ENCODE peak calls at places on chromosomes 12 and 14, in eight cellular contexts. One of them, this sample, is unnamed.

GRCh38 chr12:123896786-123897185 is 75.8 kb downstream of the CCDC92 start:
- ATAC-seq in psoas muscle: no peak
- ATAC-seq in activated CD8-positive, alpha-beta T cell treated with anti-CD3 and anti-CD28 coated beads for 36 hours: no peak
- ATAC-seq in activated naive CD8-positive, alpha-beta T cell treated with anti-CD3 and anti-CD28 coated beads, Interleukin-2, amount 50 U/mL, for 24 hours: no peak
- ATAC-seq in aorta: no peak
- ATAC-seq in naive thymus-derived CD4-positive, alpha-beta T cell: no peak
- ATAC-seq in activated T-cell treated with anti-CD3 and anti-CD28 coated beads, Interleukin-2, amount 50 U/mL, for 4 hours: no peak
- ATAC-seq in heart right ventricle: no peak
- ATAC-seq in this sample: no peak

GRCh38 chr12:93449277-93449676 is 7.5 kb upstream of the UBE2N start:
- ATAC-seq in psoas muscle: no peak
- ATAC-seq in activated CD8-positive, alpha-beta T cell treated with anti-CD3 and anti-CD28 coated beads for 36 hours: peak
- ATAC-seq in activated naive CD8-positive, alpha-beta T cell treated with anti-CD3 and anti-CD28 coated beads, Interleukin-2, amount 50 U/mL, for 24 hours: peak
- ATAC-seq in aorta: no peak
- ATAC-seq in naive thymus-derived CD4-positive, alpha-beta T cell: no peak
- ATAC-seq in activated T-cell treated with anti-CD3 and anti-CD28 coated beads, Interleukin-2, amount 50 U/mL, for 4 hours: no peak
- ATAC-seq in heart right ventricle: no peak
- ATAC-seq in this sample: no peak

GRCh38 chr12:28248555-28249127 is 58.4 kb downstream of the CCDC91 start:
- ATAC-seq in psoas muscle: no peak
- ATAC-seq in activated CD8-positive, alpha-beta T cell treated with anti-CD3 and anti-CD28 coated beads for 36 hours: no peak
- ATAC-seq in activated naive CD8-positive, alpha-beta T cell treated with anti-CD3 and anti-CD28 coated beads, Interleukin-2, amount 50 U/mL, for 24 hours: no peak
- ATAC-seq in aorta: no peak
- ATAC-seq in naive thymus-derived CD4-positive, alpha-beta T cell: peak
- ATAC-seq in activated T-cell treated with anti-CD3 and anti-CD28 coated beads, Interleukin-2, amount 50 U/mL, for 4 hours: no peak
- ATAC-seq in heart right ventricle: no peak
- ATAC-seq in this sample: no peak

GRCh38 chr12:93447555-93448265 is 6.0 kb upstream of the UBE2N start:
- ATAC-seq in psoas muscle: no peak
- ATAC-seq in activated CD8-positive, alpha-beta T cell treated with anti-CD3 and anti-CD28 coated beads for 36 hours: peak
- ATAC-seq in activated naive CD8-positive, alpha-beta T cell treated with anti-CD3 and anti-CD28 coated beads, Interleukin-2, amount 50 U/mL, for 24 hours: no peak
- ATAC-seq in aorta: no peak
- ATAC-seq in naive thymus-derived CD4-positive, alpha-beta T cell: peak
- ATAC-seq in activated T-cell treated with anti-CD3 and anti-CD28 coated beads, Interleukin-2, amount 50 U/mL, for 4 hours: peak
- ATAC-seq in heart right ventricle: no peak
- ATAC-seq in this sample: no peak

GRCh38 chr12:120368789-120369475 is at the start of gene MSI1:
- ATAC-seq in psoas muscle: no peak
- ATAC-seq in activated CD8-positive, alpha-beta T cell treated with anti-CD3 and anti-CD28 coated beads for 36 hours: no peak
- ATAC-seq in activated naive CD8-positive, alpha-beta T cell treated with anti-CD3 and anti-CD28 coated beads, Interleukin-2, amount 50 U/mL, for 24 hours: no peak
- ATAC-seq in aorta: no peak
- ATAC-seq in naive thymus-derived CD4-positive, alpha-beta T cell: no peak
- ATAC-seq in activated T-cell treated with anti-CD3 and anti-CD28 coated beads, Interleukin-2, amount 50 U/mL, for 4 hours: peak
- ATAC-seq in heart right ventricle: no peak
- ATAC-seq in this sample: no peak

GRCh38 chr14:101185946-101186345 is 282.4 kb upstream of the RTL1 start:
- ATAC-seq in psoas muscle: no peak
- ATAC-seq in activated CD8-positive, alpha-beta T cell treated with anti-CD3 and anti-CD28 coated beads for 36 hours: no peak
- ATAC-seq in activated naive CD8-positive, alpha-beta T cell treated with anti-CD3 and anti-CD28 coated beads, Interleukin-2, amount 50 U/mL, for 24 hours: no peak
- ATAC-seq in aorta: no peak
- ATAC-seq in naive thymus-derived CD4-positive, alpha-beta T cell: no peak
- ATAC-seq in activated T-cell treated with anti-CD3 and anti-CD28 coated beads, Interleukin-2, amount 50 U/mL, for 4 hours: no peak
- ATAC-seq in heart right ventricle: no peak
- ATAC-seq in this sample: no peak

GRCh38 chr12:100077367-100077766 is 65.3 kb downstream of the BLTP3B start:
- ATAC-seq in psoas muscle: peak
- ATAC-seq in activated CD8-positive, alpha-beta T cell treated with anti-CD3 and anti-CD28 coated beads for 36 hours: no peak
- ATAC-seq in activated naive CD8-positive, alpha-beta T cell treated with anti-CD3 and anti-CD28 coated beads, Interleukin-2, amount 50 U/mL, for 24 hours: no peak
- ATAC-seq in aorta: no peak
- ATAC-seq in naive thymus-derived CD4-positive, alpha-beta T cell: no peak
- ATAC-seq in activated T-cell treated with anti-CD3 and anti-CD28 coated beads, Interleukin-2, amount 50 U/mL, for 4 hours: no peak
- ATAC-seq in heart right ventricle: no peak
- ATAC-seq in this sample: no peak

GRCh38 chr12:93459992-93460391 is 7.3 kb upstream of the MRPL42 start:
- ATAC-seq in psoas muscle: no peak
- ATAC-seq in activated CD8-positive, alpha-beta T cell treated with anti-CD3 and anti-CD28 coated beads for 36 hours: no peak
- ATAC-seq in activated naive CD8-positive, alpha-beta T cell treated with anti-CD3 and anti-CD28 coated beads, Interleukin-2, amount 50 U/mL, for 24 hours: no peak
- ATAC-seq in aorta: no peak
- ATAC-seq in naive thymus-derived CD4-positive, alpha-beta T cell: no peak
- ATAC-seq in activated T-cell treated with anti-CD3 and anti-CD28 coated beads, Interleukin-2, amount 50 U/mL, for 4 hours: no peak
- ATAC-seq in heart right ventricle: no peak
- ATAC-seq in this sample: no peak

GRCh38 chr14:84554136-84554535 is 975.8 kb upstream of the FLRT2 start:
- ATAC-seq in psoas muscle: no peak
- ATAC-seq in activated CD8-positive, alpha-beta T cell treated with anti-CD3 and anti-CD28 coated beads for 36 hours: no peak
- ATAC-seq in activated naive CD8-positive, alpha-beta T cell treated with anti-CD3 and anti-CD28 coated beads, Interleukin-2, amount 50 U/mL, for 24 hours: no peak
- ATAC-seq in aorta: no peak
- ATAC-seq in naive thymus-derived CD4-positive, alpha-beta T cell: no peak
- ATAC-seq in activated T-cell treated with anti-CD3 and anti-CD28 coated beads, Interleukin-2, amount 50 U/mL, for 4 hours: no peak
- ATAC-seq in heart right ventricle: no peak
- ATAC-seq in this sample: no peak

GRCh38 chr12:92400006-92400405 is 254.4 kb upstream of the BTG1 start:
- ATAC-seq in psoas muscle: no peak
- ATAC-seq in activated CD8-positive, alpha-beta T cell treated with anti-CD3 and anti-CD28 coated beads for 36 hours: peak
- ATAC-seq in activated naive CD8-positive, alpha-beta T cell treated with anti-CD3 and anti-CD28 coated beads, Interleukin-2, amount 50 U/mL, for 24 hours: no peak
- ATAC-seq in aorta: no peak
- ATAC-seq in naive thymus-derived CD4-positive, alpha-beta T cell: no peak
- ATAC-seq in activated T-cell treated with anti-CD3 and anti-CD28 coated beads, Interleukin-2, amount 50 U/mL, for 4 hours: peak
- ATAC-seq in heart right ventricle: no peak
- ATAC-seq in this sample: no peak

GRCh38 chr12:68414988-68415387 is 82.8 kb upstream of the MDM1 start:
- ATAC-seq in psoas muscle: no peak
- ATAC-seq in activated CD8-positive, alpha-beta T cell treated with anti-CD3 and anti-CD28 coated beads for 36 hours: no peak
- ATAC-seq in activated naive CD8-positive, alpha-beta T cell treated with anti-CD3 and anti-CD28 coated beads, Interleukin-2, amount 50 U/mL, for 24 hours: no peak
- ATAC-seq in aorta: no peak
- ATAC-seq in naive thymus-derived CD4-positive, alpha-beta T cell: no peak
- ATAC-seq in activated T-cell treated with anti-CD3 and anti-CD28 coated beads, Interleukin-2, amount 50 U/mL, for 4 hours: no peak
- ATAC-seq in heart right ventricle: no peak
- ATAC-seq in this sample: no peak

GRCh38 chr14:76235628-76236027 is 83.9 kb downstream of the GPATCH2L start:
- ATAC-seq in psoas muscle: no peak
- ATAC-seq in activated CD8-positive, alpha-beta T cell treated with anti-CD3 and anti-CD28 coated beads for 36 hours: no peak
- ATAC-seq in activated naive CD8-positive, alpha-beta T cell treated with anti-CD3 and anti-CD28 coated beads, Interleukin-2, amount 50 U/mL, for 24 hours: no peak
- ATAC-seq in aorta: no peak
- ATAC-seq in naive thymus-derived CD4-positive, alpha-beta T cell: no peak
- ATAC-seq in activated T-cell treated with anti-CD3 and anti-CD28 coated beads, Interleukin-2, amount 50 U/mL, for 4 hours: no peak
- ATAC-seq in heart right ventricle: no peak
- ATAC-seq in this sample: no peak

GRCh38 chr12:111303531-111303930 is 65.4 kb downstream of the PHETA1 start:
- ATAC-seq in psoas muscle: no peak
- ATAC-seq in activated CD8-positive, alpha-beta T cell treated with anti-CD3 and anti-CD28 coated beads for 36 hours: no peak
- ATAC-seq in activated naive CD8-positive, alpha-beta T cell treated with anti-CD3 and anti-CD28 coated beads, Interleukin-2, amount 50 U/mL, for 24 hours: no peak
- ATAC-seq in aorta: no peak
- ATAC-seq in naive thymus-derived CD4-positive, alpha-beta T cell: no peak
- ATAC-seq in activated T-cell treated with anti-CD3 and anti-CD28 coated beads, Interleukin-2, amount 50 U/mL, for 4 hours: no peak
- ATAC-seq in heart right ventricle: no peak
- ATAC-seq in this sample: no peak

GRCh38 chr12:102385343-102385742 is 95.0 kb downstream of the IGF1 start:
- ATAC-seq in psoas muscle: no peak
- ATAC-seq in activated CD8-positive, alpha-beta T cell treated with anti-CD3 and anti-CD28 coated beads for 36 hours: no peak
- ATAC-seq in activated naive CD8-positive, alpha-beta T cell treated with anti-CD3 and anti-CD28 coated beads, Interleukin-2, amount 50 U/mL, for 24 hours: no peak
- ATAC-seq in aorta: no peak
- ATAC-seq in naive thymus-derived CD4-positive, alpha-beta T cell: no peak
- ATAC-seq in activated T-cell treated with anti-CD3 and anti-CD28 coated beads, Interleukin-2, amount 50 U/mL, for 4 hours: no peak
- ATAC-seq in heart right ventricle: no peak
- ATAC-seq in this sample: no peak